ENCODE peak calls at places on chromosomes 4 and X, in four cellular contexts. Z is fibroblast of lung, A is A549, K is GM23248. O is an unnamed sample.

GRCh38 chr4:107666134-107666533 is 53.9 kb downstream of the PAPSS1 start:
- DNase-seq in K (peak), A (peak), Z (peak), O (peak)

GRCh38 chrX:21661316-21661715 is 3.2 kb upstream of the KLHL34 start:
- DNase-seq in K (no peak), A (no peak), Z (no peak), O (no peak)

GRCh38 chrX:2703991-2704369 is 12.9 kb downstream of the CD99 start:
- DNase-seq in Z (no peak), A (no peak), K (peak), O (peak)

GRCh38 chr4:25702848-25703247 is 47.2 kb downstream of the SLC34A2 start:
- DNase-seq in A (no peak), Z (peak), K (peak), O (peak)

GRCh38 chr4:8070751-8071718 is 87.6 kb downstream of the ABLIM2 start:
- DNase-seq in K (no peak), Z (no peak), A (no peak), O (no peak)

GRCh38 chr4:129668092-129668491 is 572.1 kb downstream of the C4orf33 start:
- DNase-seq in A (no peak), K (no peak), Z (no peak), O (no peak)

GRCh38 chrX:22366166-22366702 is 93.5 kb downstream of the CBLL2 start:
- DNase-seq in A (no peak), Z (peak), K (peak), O (peak)

GRCh38 chr4:130486186-130486585 is 1390.2 kb downstream of the C4orf33 start:
- DNase-seq in Z (peak), K (peak), A (no peak), O (peak)

GRCh38 chrX:24153796-24154189 is 4.3 kb downstream of the ZFX start:
- DNase-seq in Z (no peak), A (peak), K (no peak), O (no peak)

GRCh38 chrX:148530464-148531077 is 30.2 kb downstream of the AFF2 start:
- DNase-seq in A (peak), K (peak), Z (peak), O (peak)

GRCh38 chr4:107719211-107719926 is 665 bp downstream of the PAPSS1 start:
- DNase-seq in Z (peak), A (peak), K (peak), O (peak)

GRCh38 chr4:39758176-39758575 is 60.2 kb downstream of the UBE2K start:
- DNase-seq in Z (no peak), A (no peak), K (no peak), O (no peak)

GRCh38 chr4:78552398-78553396 is 1.1 kb downstream of the ANXA3 start:
- DNase-seq in A (peak), Z (no peak), K (no peak), O (peak)

GRCh38 chrX:85309717-85310116 is 65.9 kb downstream of the ZNF711 start:
- DNase-seq in A (peak), Z (no peak), K (no peak), O (no peak)

GRCh38 chrX:28920554-28920953 is 333.3 kb downstream of the IL1RAPL1 start:
- DNase-seq in K (no peak), A (no peak), Z (peak), O (peak)

GRCh38 chr4:139184129-139184528 is 7.1 kb upstream of the ELF2 start:
- DNase-seq in K (peak), Z (peak), A (peak), O (peak)

GRCh38 chr4:138405934-138406567 is 163.9 kb upstream of the SLC7A11 start:
- DNase-seq in A (no peak), Z (peak), K (peak), O (peak)

GRCh38 chrX:13716905-13717304 is 17.5 kb downstream of the TRAPPC2 start:
- DNase-seq in A (no peak), Z (no peak), K (no peak), O (no peak)

GRCh38 chr4:8589831-8590545 is 2.6 kb upstream of the CPZ start:
- DNase-seq in K (peak), A (no peak), Z (no peak), O (peak)

GRCh38 chr4:94354474-94354896 is 11.8 kb upstream of the HPGDS start:
- DNase-seq in K (no peak), Z (no peak), A (no peak), O (no peak)

GRCh38 chrX:80174925-80175574 is 160.5 kb downstream of the TBX22 start:
- DNase-seq in Z (no peak), K (no peak), A (no peak), O (no peak)
- H3K4me2 ChIP-seq in Z (no peak), K (no peak), A (no peak), O (no peak)

GRCh38 chr4:184513802-184514120 is 39.4 kb upstream of the IRF2 start:
- DNase-seq in K (no peak), Z (no peak), A (no peak), O (no peak)
- H3K4me3 ChIP-seq in K (peak), Z (no peak), A (no peak), O (no peak)

DNA sequence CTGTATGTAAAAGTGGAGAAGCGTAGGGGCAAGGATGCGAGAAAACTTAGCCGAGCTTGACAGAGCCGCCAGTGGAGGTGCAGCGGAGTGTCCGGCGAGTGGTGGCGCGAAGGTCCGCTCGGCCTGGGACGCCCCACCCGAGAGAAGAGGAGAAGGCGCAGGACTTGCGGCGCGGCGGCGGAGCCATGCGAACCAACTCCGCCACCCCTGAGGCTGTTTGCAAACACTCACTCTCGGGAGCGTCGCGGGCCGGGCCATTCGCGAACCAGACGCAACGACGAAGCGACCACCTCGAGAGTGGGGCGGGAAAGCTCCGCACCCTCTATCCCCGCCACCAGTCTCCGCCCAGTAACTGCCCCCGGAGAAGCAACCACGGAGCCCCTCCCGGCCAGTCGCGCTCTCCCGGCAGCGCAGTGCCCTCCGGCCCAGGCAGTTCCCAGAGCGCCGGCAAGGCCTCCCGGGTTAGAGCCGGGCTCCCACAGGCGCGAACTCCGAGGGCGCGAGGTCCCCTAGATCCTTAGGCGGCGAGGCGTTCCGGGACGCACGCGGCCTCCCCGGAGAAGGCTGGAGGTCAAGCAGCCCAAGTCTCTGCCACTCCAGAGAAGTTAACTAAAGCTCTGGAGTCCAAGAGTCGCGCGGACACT is 2.2 kb upstream of the MAB21L2 start:
- DNase-seq in K (peak), Z (peak), A (no peak), O (peak)
- H3K4me2 ChIP-seq in K (peak), Z (peak), A (no peak), O (peak)

GRCh38 chr4:98623126-98623802 is 35.1 kb downstream of the TSPAN5 start:
- DNase-seq in K (no peak), Z (no peak), A (no peak), O (no peak)

GRCh38 chr4:98624642-98625041 is 33.8 kb downstream of the TSPAN5 start:
- DNase-seq in A (no peak), K (no peak), Z (no peak), O (no peak)

GRCh38 chr4:98625920-98626319 is 32.5 kb downstream of the TSPAN5 start:
- DNase-seq in K (peak), Z (no peak), A (no peak), O (no peak)

GRCh38 chr4:98625399-98625798 is 33.0 kb downstream of the TSPAN5 start:
- DNase-seq in Z (no peak), K (peak), A (no peak), O (no peak)

DNA sequence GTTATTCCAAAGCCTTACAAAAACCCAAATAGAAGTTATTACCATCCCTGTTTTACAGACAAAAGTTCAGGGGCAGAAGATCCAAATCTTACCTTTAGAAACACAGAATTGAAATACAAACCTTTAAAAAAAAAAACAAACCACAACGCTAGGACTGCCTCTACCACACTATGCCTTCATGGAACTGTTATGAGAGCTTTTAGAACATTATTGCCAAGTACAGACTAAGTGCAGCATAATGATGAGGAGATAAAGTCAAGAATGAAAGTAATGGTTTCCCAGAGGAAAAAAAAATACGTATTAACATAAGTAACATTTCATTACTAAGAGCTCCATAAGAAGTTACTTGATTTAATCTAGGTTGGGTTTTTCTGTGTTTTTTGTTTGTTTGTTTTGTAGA is 34.3 kb downstream of the TSPAN5 start:
- DNase-seq in Z (no peak), A (no peak), K (no peak), O (no peak)
- H3K4me3 ChIP-seq in Z (no peak), A (no peak), K (no peak), O (no peak)

GRCh38 chr4:57098415-57098814 is 11.8 kb downstream of the IGFBP7 start:
- DNase-seq in Z (no peak), K (no peak), A (no peak), O (no peak)

GRCh38 chr4:57098945-57099344 is 11.2 kb downstream of the IGFBP7 start:
- DNase-seq in Z (peak), K (peak), A (no peak), O (peak)

GRCh38 chr4:57097711-57098110 is 12.5 kb downstream of the IGFBP7 start:
- DNase-seq in A (no peak), Z (no peak), K (no peak), O (no peak)

GRCh38 chr4:57100979-57101629 is 9.1 kb downstream of the IGFBP7 start:
- DNase-seq in Z (no peak), K (peak), A (peak), O (no peak)

DNA sequence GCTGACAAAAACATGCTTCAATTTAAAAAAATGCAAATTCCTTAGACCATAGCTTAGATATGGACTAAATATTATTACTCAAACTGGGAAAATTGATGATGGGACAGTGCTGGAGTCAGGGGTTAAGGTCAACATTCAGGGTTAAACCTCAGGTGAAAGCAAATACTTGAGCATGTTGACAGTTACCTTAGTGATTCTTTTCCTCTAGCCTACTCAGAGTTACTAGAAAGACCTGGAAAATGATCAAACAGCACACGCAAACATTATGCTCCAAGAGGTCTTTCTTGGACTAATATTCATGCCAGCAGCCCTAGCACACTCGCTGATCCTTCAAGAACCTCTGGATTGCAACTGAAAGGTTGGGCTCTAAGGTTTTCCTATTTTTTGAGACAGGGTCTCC is 10.8 kb downstream of the IGFBP7 start:
- DNase-seq in A (no peak), Z (no peak), K (no peak), O (no peak)
- H3K4me2 ChIP-seq in A (peak), Z (no peak), K (peak), O (peak)

DNA sequence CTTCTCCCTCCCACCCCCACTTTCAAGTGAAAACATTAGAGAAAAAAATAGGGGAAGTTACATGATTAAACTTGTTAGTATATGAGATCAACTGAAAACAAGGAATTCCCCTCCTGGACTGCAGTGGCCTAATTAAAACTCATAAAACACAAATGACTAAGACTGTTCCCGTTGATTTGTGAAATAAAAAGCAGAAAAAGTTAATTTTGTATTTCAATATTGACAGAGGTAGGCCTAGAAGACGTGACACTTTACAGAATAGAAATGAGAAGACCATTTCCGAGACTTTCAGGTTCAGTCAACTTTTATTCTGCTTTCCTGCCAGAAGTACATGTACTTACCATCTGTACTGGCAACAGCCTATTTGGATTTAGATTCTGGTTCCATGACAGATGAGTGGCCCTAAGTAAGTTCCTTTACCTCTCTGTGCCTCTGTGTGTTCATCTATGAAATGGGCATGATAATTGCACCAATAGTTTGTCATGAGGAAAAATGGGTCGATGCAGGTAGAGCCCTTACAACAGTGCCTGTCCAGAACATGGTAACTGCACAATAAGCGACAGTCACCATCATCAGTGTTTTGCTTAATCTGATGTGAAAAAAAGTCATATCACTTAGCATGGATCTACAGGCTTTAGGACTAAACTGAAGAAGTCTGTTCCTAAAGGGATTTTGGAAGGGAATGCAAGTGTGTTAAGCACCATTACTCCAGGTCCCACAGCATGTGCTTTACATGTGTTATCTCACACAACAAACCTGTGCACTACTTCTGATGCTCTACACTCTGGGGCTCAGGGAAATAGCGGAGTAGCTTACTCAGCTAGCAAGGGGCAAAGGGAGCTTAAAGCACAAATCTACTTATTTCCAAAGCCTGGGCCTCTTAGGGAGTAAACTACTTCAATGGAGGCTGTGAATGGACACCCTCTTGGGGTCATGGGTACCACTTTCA is 562.3 kb upstream of the DIPK2B start:
- DNase-seq in Z (no peak), A (no peak), K (peak), O (peak)
- H3K4me3 ChIP-seq in Z (peak), A (no peak), K (peak), O (peak)

DNA sequence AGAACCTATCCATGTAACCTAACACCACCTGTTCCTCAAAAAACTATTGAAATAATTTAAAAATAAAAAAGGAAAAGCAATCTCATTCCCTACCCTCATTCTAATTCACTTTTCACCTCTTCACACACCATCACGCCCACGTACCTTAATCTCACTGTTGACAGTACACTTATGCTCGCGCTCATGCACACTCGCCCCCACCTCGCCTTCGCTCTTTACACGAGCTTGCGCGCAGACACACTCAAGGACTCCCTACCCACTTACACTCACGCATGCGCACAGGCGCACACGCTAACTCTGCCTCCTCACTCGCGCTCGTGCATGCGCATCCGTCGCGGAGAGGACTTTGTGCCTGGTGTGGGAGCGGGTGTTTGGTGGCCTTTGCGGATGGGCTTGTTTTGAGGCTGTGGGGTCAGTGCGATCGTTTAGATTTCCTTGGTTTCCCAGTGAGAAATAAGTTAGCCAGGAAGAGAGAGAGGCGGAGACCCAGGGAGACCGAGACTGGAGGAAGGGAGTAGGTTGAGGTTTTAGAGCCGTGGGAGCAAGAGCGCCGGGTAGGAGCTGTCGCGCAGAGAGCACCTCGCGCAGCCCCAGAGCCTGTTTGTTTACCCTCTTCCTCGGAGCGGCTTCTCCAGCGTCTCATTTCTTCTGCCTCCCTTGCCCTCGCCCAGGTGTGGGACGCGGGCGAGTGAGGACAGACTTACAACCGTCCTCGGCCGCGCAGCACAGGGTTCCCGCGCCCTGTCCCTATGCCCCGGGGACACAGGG is 8.1 kb upstream of the GSX2 start:
- DNase-seq in A (peak), Z (peak), K (peak), O (peak)
- H3K4me2 ChIP-seq in A (peak), Z (peak), K (peak), O (peak)

DNA sequence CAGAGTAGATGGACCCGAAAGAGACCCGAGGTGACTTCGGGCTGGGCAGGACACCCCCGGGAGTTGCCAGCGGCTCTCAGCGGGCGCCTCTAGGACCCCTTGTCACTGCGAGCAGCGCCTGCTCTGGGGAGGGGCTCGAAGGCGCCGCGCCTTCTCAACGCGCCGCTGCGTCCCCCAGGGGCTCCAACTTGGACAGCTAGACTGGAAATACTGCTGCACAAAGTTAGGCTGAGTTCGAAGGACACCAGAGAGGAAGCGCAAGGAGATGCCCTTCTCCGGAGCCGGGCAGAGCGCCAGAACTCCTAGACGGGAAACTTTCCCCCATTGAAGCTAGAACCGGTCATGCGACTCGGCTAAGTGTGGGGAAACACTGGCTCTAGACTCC is 493 bp upstream of the KCNIP4 start:
- DNase-seq in Z (peak), K (peak), A (no peak), O (no peak)
- H3K4me3 ChIP-seq in Z (no peak), K (peak), A (no peak), O (peak)

GRCh38 chrX:104324461-104324860 is 69.7 kb upstream of the ESX1 start:
- DNase-seq in A (no peak), Z (no peak), K (no peak), O (no peak)
- H3K4me2 ChIP-seq in A (no peak), Z (no peak), K (no peak), O (peak)

DNA sequence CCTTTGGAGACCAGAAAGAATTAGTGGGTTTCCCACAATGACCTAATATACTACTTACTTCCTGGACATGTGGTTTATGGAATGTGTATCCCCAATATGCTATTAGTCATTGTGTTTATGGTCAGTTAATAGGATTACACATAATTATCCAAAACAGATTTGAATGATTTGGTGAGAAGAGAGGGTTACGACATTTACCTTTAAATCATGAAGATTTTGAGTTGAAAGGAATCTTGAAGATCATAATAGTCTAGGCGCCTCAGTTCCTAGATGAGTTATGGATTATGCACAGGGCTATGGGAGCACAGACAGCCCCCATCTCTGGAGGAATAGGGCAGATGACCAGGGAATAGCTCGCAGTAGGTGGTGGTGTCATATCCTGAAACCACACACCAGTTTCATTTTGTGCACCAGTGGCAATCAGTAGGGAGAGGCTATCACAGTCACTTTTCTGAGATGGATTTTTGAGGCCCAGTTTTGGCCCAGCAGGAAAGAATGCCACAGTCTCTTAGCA is 61.3 kb downstream of the SEPTIN11 start:
- DNase-seq in A (no peak), Z (peak), K (peak), O (peak)
- H3K4me3 ChIP-seq in A (no peak), Z (no peak), K (peak), O (no peak)